ENCODE peak calls at places on chromosomes 2 and 18, in four cellular contexts. I is K562, E is GM12878, S is GM12891. Q is an unnamed sample.

GRCh38 chr2:236239276-236240065 is 24.7 kb downstream of the ASB18 start:
- DNase-seq in I (no peak), S (no peak), E (no peak), Q (no peak)

GRCh38 chr2:187434342-187434785 is 13.7 kb downstream of the CALCRL start:
- DNase-seq in E (no peak), I (no peak), S (no peak), Q (no peak)

GRCh38 chr18:39561136-39561535 is 1995.5 kb upstream of the CELF4 start:
- DNase-seq in I (no peak), S (no peak), E (no peak), Q (no peak)

GRCh38 chr2:63614983-63615945 is 26.5 kb downstream of the MDH1 start:
- DNase-seq in S (no peak), E (no peak), I (no peak), Q (no peak)

GRCh38 chr2:230830428-230830827 is 34.3 kb upstream of the ITM2C start:
- DNase-seq in S (no peak), E (no peak), I (no peak), Q (no peak)

GRCh38 chr2:190529486-190530104 is 4.9 kb downstream of the NEMP2 start:
- DNase-seq in S (no peak), I (no peak), E (no peak), Q (peak)

GRCh38 chr2:233818639-233819621 is 35.4 kb downstream of the HJURP start:
- DNase-seq in I (no peak), E (no peak), S (no peak), Q (no peak)

GRCh38 chr18:59724116-59724515 is 26.9 kb upstream of the CCBE1 start:
- DNase-seq in I (no peak), S (no peak), E (no peak), Q (no peak)

GRCh38 chr2:33482518-33482917 is 6.1 kb downstream of the RASGRP3 start:
- DNase-seq in I (no peak), S (no peak), E (no peak), Q (no peak)

GRCh38 chr2:157785866-157786662 is 90.1 kb downstream of the ACVR1 start:
- DNase-seq in I (no peak), S (no peak), E (no peak), Q (no peak)

GRCh38 chr2:197972017-197972416 is 167.6 kb downstream of the PLCL1 start:
- DNase-seq in I (no peak), S (no peak), E (no peak), Q (no peak)

GRCh38 chr2:193517615-193518014 is 1322.9 kb upstream of the TMEFF2 start:
- DNase-seq in E (no peak), I (peak), S (no peak), Q (no peak)

GRCh38 chr2:1746174-1747064 is 2.1 kb upstream of the PXDN start:
- DNase-seq in S (no peak), E (no peak), I (no peak), Q (no peak)

GRCh38 chr18:35334821-35335220 is 9.4 kb downstream of the ZNF24 start:
- DNase-seq in E (no peak), I (no peak), S (no peak), Q (no peak)

GRCh38 chr18:75247041-75247551 is 36.5 kb downstream of the TSHZ1 start:
- DNase-seq in E (no peak), S (no peak), I (no peak), Q (peak)

GRCh38 chr2:235156055-235156454 is 204.2 kb downstream of the SH3BP4 start:
- DNase-seq in I (no peak), S (no peak), E (no peak), Q (no peak)

GRCh38 chr2:69235863-69236262 is 151.2 kb downstream of the GFPT1 start:
- DNase-seq in E (no peak), S (no peak), I (no peak), Q (no peak)

GRCh38 chr18:7926526-7926925 is 359.4 kb downstream of the PTPRM start:
- DNase-seq in I (peak), S (no peak), E (no peak), Q (no peak)

GRCh38 chr18:73124165-73124564 is 256.4 kb upstream of the NETO1 start:
- DNase-seq in I (no peak), S (no peak), E (no peak), Q (no peak)

GRCh38 chr2:223475901-223476300 is 126.3 kb downstream of the SCG2 start:
- DNase-seq in E (no peak), I (no peak), S (no peak), Q (no peak)

GRCh38 chr2:163800889-163801498 is 65.2 kb upstream of the FIGN start:
- DNase-seq in S (no peak), E (no peak), I (no peak), Q (no peak)

GRCh38 chr2:23803275-23803964 is 123.5 kb downstream of the ATAD2B start:
- DNase-seq in I (no peak), E (no peak), S (no peak), Q (no peak)

GRCh38 chr2:241811952-241812729 is 3.1 kb downstream of the NEU4 start:
- DNase-seq in E (no peak), I (no peak), S (peak), Q (no peak)

GRCh38 chr2:202373490-202373889 is 2.6 kb upstream of the BMPR2 start:
- DNase-seq in S (no peak), I (no peak), E (no peak), Q (no peak)

GRCh38 chr2:218990052-218990451 is 3.2 kb downstream of the CRYBA2 start:
- DNase-seq in E (no peak), S (no peak), I (no peak), Q (no peak)

GRCh38 chr2:66301073-66301766 is 133.7 kb upstream of the MEIS1 start:
- DNase-seq in I (no peak), E (no peak), S (no peak), Q (no peak)

GRCh38 chr2:182887093-182887492 is 20.7 kb upstream of the FRZB start:
- DNase-seq in E (no peak), I (no peak), S (no peak), Q (no peak)

GRCh38 chr2:182890773-182891381 is 24.4 kb upstream of the FRZB start:
- DNase-seq in I (no peak), E (no peak), S (no peak), Q (no peak)

GRCh38 chr2:182891611-182892010 is 25.2 kb upstream of the FRZB start:
- DNase-seq in S (no peak), E (no peak), I (no peak), Q (no peak)

GRCh38 chr2:182887753-182888415 is 21.4 kb upstream of the FRZB start:
- DNase-seq in S (no peak), I (no peak), E (no peak), Q (no peak)

DNA sequence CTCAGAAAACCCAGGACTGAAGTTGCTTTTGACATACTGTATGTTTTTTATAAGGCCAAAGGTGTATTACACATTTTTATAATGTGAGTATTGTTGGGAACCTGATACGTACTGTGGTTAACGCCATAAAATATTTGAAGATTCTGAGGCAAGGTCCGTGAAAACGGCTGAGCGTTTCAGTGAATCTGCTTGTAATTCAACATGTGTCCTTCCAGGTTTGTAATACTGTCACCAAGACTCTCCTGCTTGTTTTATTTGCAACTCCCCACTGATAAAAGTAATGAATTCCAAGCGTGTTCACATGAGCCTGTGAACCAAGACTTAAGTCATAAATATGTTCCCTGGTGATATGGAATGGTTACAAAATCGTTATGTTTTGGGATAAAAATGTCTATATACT is 23.9 kb upstream of the FRZB start:
- DNase-seq in S (no peak), I (no peak), E (no peak), Q (no peak)
- TF ChIP-seq SPI1 in S (no peak), I (no peak), E (no peak), Q (no peak)

GRCh38 chr2:27096748-27097297 is 10.3 kb downstream of the KHK start:
- DNase-seq in S (no peak), E (no peak), I (no peak), Q (no peak)

GRCh38 chr2:27094353-27094984 is 7.9 kb downstream of the KHK start:
- DNase-seq in I (no peak), E (no peak), S (no peak), Q (no peak)

GRCh38 chr2:27097341-27097740 is 10.8 kb downstream of the KHK start:
- DNase-seq in E (no peak), I (no peak), S (no peak), Q (no peak)

GRCh38 chr2:27095427-27095744 is 8.8 kb downstream of the KHK start:
- DNase-seq in I (no peak), E (no peak), S (no peak), Q (no peak)

GRCh38 chr2:27095745-27096651 is 9.4 kb downstream of the KHK start:
- DNase-seq in E (no peak), I (peak), S (peak), Q (peak)
- TF ChIP-seq POLR2AphosphoS5 in E (no peak), I (no peak), S (no peak), Q (peak)

GRCh38 chr2:135276525-135276924 is 224.4 kb downstream of the RAB3GAP1 start:
- DNase-seq in E (no peak), I (no peak), S (no peak), Q (no peak)
- TF ChIP-seq SPI1 in E (no peak), I (no peak), S (no peak), Q (no peak)

GRCh38 chr2:3170792-3171455 is 206.7 kb downstream of the EIPR1 start:
- DNase-seq in I (no peak), E (no peak), S (no peak), Q (no peak)
- TF ChIP-seq POLR2AphosphoS5 in I (no peak), E (no peak), S (no peak), Q (no peak)

DNA sequence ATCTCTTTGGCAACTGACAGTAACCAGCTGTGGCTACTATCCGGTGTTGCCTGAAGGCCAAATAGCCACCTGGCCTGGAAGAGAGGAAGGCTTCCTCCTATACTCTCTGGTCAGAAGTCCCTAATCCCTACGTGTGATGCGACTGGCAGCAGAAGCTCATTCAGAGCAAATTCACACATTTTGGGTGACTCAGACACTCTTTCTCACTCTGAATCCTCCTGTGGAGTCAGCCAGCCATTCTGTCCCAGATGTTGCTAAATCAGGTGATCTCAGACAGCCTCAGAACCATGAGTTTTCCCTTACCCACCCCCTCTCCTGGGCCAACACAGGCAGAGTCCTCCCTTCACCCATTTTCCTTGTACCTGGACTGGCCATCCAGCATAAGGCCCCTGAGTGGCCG is 34.7 kb downstream of the CFAP53 start:
- DNase-seq in S (no peak), I (no peak), E (no peak), Q (no peak)
- TF ChIP-seq SPI1 in S (no peak), I (no peak), E (no peak), Q (no peak)

GRCh38 chr2:38091757-38092156 is 15.8 kb upstream of the CYP1B1 start:
- DNase-seq in I (no peak), S (no peak), E (no peak), Q (no peak)
- TF ChIP-seq POLR2AphosphoS5 in I (no peak), S (no peak), E (no peak), Q (no peak)

DNA sequence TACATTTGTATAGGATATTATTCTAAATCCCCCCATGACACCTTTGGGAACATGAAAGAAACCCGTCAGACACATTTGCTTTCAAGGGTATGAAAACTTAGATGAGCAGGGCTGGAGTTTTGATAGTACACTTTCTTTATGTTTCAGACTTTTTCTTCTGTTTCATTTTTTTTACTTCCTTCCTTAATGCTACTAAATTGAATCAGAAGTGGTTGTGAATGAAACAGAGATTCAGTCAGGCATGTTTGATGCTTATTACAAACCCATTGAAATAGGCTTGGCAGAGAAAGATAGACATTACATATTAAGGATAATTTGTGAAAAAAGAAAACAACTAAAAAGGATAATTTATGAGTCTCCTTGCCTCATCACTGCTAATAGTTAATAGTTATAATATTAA is 26.8 kb downstream of the SLC30A6 start:
- DNase-seq in I (no peak), E (no peak), S (no peak), Q (no peak)
- TF ChIP-seq SPI1 in I (no peak), E (no peak), S (no peak), Q (no peak)

Q was measured in HL-60.